ENCODE peak calls at places on chromosomes 1 and 21, in four cellular contexts. V is EL, J is NCI-H748 treated with DMSO at 0.1 percent for 48 hours, W is posterior vena cava. R is an unnamed sample.
A peak's percentile ranks its signal among the peaks of the same experiment; 100 is the strongest.

GRCh38 chr1:93384656-93385055 is 38.9 kb downstream of the DR1 start:
- DNase-seq in V (peak; percentile 12), J (no peak), W (no peak), R (no peak)

GRCh38 chr1:34929497-34929852 is at the start of gene DLGAP3:
- DNase-seq in W (no peak), J (peak; percentile 8), V (no peak), R (no peak)

GRCh38 chr1:158179301-158180041 is 1.2 kb upstream of the CD1D start:
- DNase-seq in W (no peak), V (no peak), J (no peak), R (no peak)

GRCh38 chr1:171158089-171158488 is 27.0 kb upstream of the FMO2 start:
- DNase-seq in W (no peak), V (no peak), J (no peak), R (no peak)

GRCh38 chr1:31843506-31843905 is 27.7 kb upstream of the SPOCD1 start:
- DNase-seq in V (peak; percentile 89), W (peak; percentile 24), J (no peak), R (no peak)

GRCh38 chr1:48246727-48247126 is 24.2 kb downstream of the SLC5A9 start:
- DNase-seq in J (no peak), W (no peak), V (no peak), R (peak; percentile 73)

GRCh38 chr21:33684923-33685560 is 42.7 kb downstream of the ITSN1 start:
- DNase-seq in V (no peak), W (no peak), J (no peak), R (no peak)

GRCh38 chr1:197740992-197741391 is 34.3 kb downstream of the DENND1B start:
- DNase-seq in J (no peak), W (no peak), V (no peak), R (no peak)

GRCh38 chr1:5514519-5515183 is 477.6 kb downstream of the NPHP4 start:
- DNase-seq in J (peak; percentile 59), V (peak; percentile 15), W (peak; percentile 90), R (peak; percentile 87)

GRCh38 chr1:184191181-184191601 is 139.7 kb downstream of the TSEN15 start:
- DNase-seq in J (no peak), V (peak; percentile 25), W (peak; percentile 91), R (no peak)

GRCh38 chr1:52613611-52614373 is 11.6 kb downstream of the GPX7 start:
- DNase-seq in W (no peak), J (no peak), V (no peak), R (no peak)

GRCh38 chr1:26094076-26094669 is 17.5 kb upstream of the PDIK1L start:
- DNase-seq in J (no peak), W (no peak), V (no peak), R (no peak)

GRCh38 chr1:231401478-231401877 is 20.6 kb downstream of the EGLN1 start:
- DNase-seq in W (no peak), V (no peak), J (no peak), R (no peak)

GRCh38 chr1:76891931-76892330 is 24.7 kb downstream of the ST6GALNAC5 start:
- DNase-seq in V (peak; percentile 55), J (no peak), W (no peak), R (no peak)

GRCh38 chr1:248822148-248823032 is 3.3 kb downstream of the SH3BP5L start:
- DNase-seq in V (no peak), W (no peak), J (no peak), R (no peak)

GRCh38 chr1:209456878-209457277 is 126.6 kb upstream of the CAMK1G start:
- DNase-seq in W (no peak), V (peak; percentile 40), J (no peak), R (no peak)

GRCh38 chr1:152871731-152872126 is 6.4 kb upstream of the SMCP start:
- DNase-seq in J (no peak), V (no peak), W (no peak), R (no peak)

GRCh38 chr1:228664399-228664914 is 70.8 kb upstream of the RHOU start:
- DNase-seq in V (peak; percentile 61), W (peak; percentile 88), J (peak; percentile 56), R (peak; percentile 73)

GRCh38 chr1:203769505-203770343 is 4.7 kb downstream of the LAX1 start:
- DNase-seq in W (peak; percentile 88), V (peak; percentile 89), J (no peak), R (peak; percentile 84)

GRCh38 chr1:199545780-199546179 is 481.7 kb upstream of the NR5A2 start:
- DNase-seq in J (no peak), V (no peak), W (no peak), R (no peak)

GRCh38 chr1:184156521-184157395 is 105.2 kb downstream of the TSEN15 start:
- DNase-seq in W (no peak), V (peak; percentile 72), J (peak; percentile 73), R (no peak)

R was measured in upper lobe of right lung.